ENCODE peak calls at places on chromosome 11, in four cellular contexts. H is stromal cell of bone marrow; N is activated naive CD8-positive, alpha-beta T cell treated with anti-CD3 and anti-CD28 coated beads, Interleukin-2, amount 50 U/mL, for 24 hours; W is lower leg skin. R is an unnamed sample.

GRCh38 chr11:115672999-115673411 is 168.8 kb upstream of the CADM1 start:
- DNase-seq in H (peak; percentile 64), N (no peak), W (no peak), R (peak; percentile 67)

GRCh38 chr11:69750108-69750850 is 24.9 kb downstream of the FGF4 start:
- DNase-seq in H (no peak), N (no peak), W (no peak), R (no peak)

GRCh38 chr11:61551630-61552029 is 29.2 kb downstream of the SYT7 start:
- DNase-seq in H (peak; percentile 19), N (no peak), W (no peak), R (peak; percentile 4)

GRCh38 chr11:133399855-133400625 is 132.3 kb downstream of the OPCML start:
- DNase-seq in H (no peak), N (no peak), W (no peak), R (no peak)

GRCh38 chr11:76380161-76380976 is 563 bp downstream of the THAP12 start:
- DNase-seq in H (no peak), N (peak; percentile 66), W (no peak), R (no peak)

GRCh38 chr11:64810891-64811272 is 531 bp upstream of the MEN1 start:
- DNase-seq in H (no peak), N (peak; percentile 30), W (no peak), R (no peak)

GRCh38 chr11:33984682-33985389 is 66.7 kb upstream of the CAPRIN1 start:
- DNase-seq in H (no peak), N (no peak), W (no peak), R (no peak)

GRCh38 chr11:119551726-119552510 is 128.9 kb upstream of the THY1 start:
- DNase-seq in H (no peak), N (no peak), W (no peak), R (no peak)

GRCh38 chr11:130371004-130371590 is 56.4 kb upstream of the ZBTB44 start:
- DNase-seq in H (no peak), N (no peak), W (no peak), R (no peak)

GRCh38 chr11:69531071-69531716 is 49.7 kb downstream of the LINC01488 start:
- DNase-seq in H (no peak), N (no peak), W (peak; percentile 68), R (no peak)

GRCh38 chr11:107676341-107676740 is 35.5 kb downstream of the SLN start:
- DNase-seq in H (no peak), N (no peak), W (no peak), R (no peak)

GRCh38 chr11:73367482-73368024 is 8.6 kb upstream of the RELT start:
- DNase-seq in H (no peak), N (peak; percentile 43), W (no peak), R (no peak)

GRCh38 chr11:63614136-63614664 is at the start of gene PLAAT3:
- DNase-seq in H (no peak), N (peak; percentile 44), W (peak; percentile 93), R (no peak)

GRCh38 chr11:65427691-65428577 is 5.3 kb downstream of the NEAT1 start:
- DNase-seq in H (peak; percentile 64), N (peak; percentile 52), W (peak; percentile 87), R (peak; percentile 71)

GRCh38 chr11:96228472-96228871 is 114.5 kb downstream of the MAML2 start:
- DNase-seq in H (peak; percentile 57), N (no peak), W (peak; percentile 94), R (no peak)

GRCh38 chr11:112223125-112223524 is 3.1 kb upstream of the PTS start:
- DNase-seq in H (no peak), N (no peak), W (no peak), R (no peak)

GRCh38 chr11:116263770-116264169 is 509.0 kb downstream of the BUD13 start:
- DNase-seq in H (no peak), N (no peak), W (no peak), R (no peak)

GRCh38 chr11:119901657-119902577 is 172.9 kb upstream of the NECTIN1 start:
- DNase-seq in H (no peak), N (no peak), W (no peak), R (no peak)

GRCh38 chr11:76069061-76069460 is 137.2 kb downstream of the WNT11 start:
- DNase-seq in H (no peak), N (no peak), W (no peak), R (no peak)

GRCh38 chr11:38169286-38169685 is 1571.2 kb upstream of the RAG2 start:
- DNase-seq in H (peak; percentile 54), N (no peak), W (no peak), R (no peak)

GRCh38 chr11:7668911-7669310 is 4.4 kb downstream of the CYB5R2 start:
- DNase-seq in H (no peak), N (no peak), W (no peak), R (no peak)

GRCh38 chr11:122872046-122872445 is 10.5 kb upstream of the JHY start:
- DNase-seq in H (no peak), N (no peak), W (no peak), R (no peak)

GRCh38 chr11:113138731-113139130 is 175.7 kb upstream of the TTC12 start:
- DNase-seq in H (no peak), N (no peak), W (no peak), R (no peak)

GRCh38 chr11:92892769-92893168 is 76.7 kb upstream of the MTNR1B start:
- DNase-seq in H (no peak), N (no peak), W (no peak), R (no peak)

GRCh38 chr11:62217191-62217748 is 8.8 kb downstream of the SCGB2A1 start:
- DNase-seq in H (no peak), N (no peak), W (no peak), R (no peak)

GRCh38 chr11:59135648-59136461 is 6.8 kb upstream of the FAM111A start:
- DNase-seq in H (peak; percentile 34), N (peak; percentile 92), W (peak; percentile 97), R (no peak)

GRCh38 chr11:120912504-120912903 is 111.4 kb upstream of the TBCEL start:
- DNase-seq in H (peak; percentile 33), N (no peak), W (no peak), R (peak; percentile 20)

GRCh38 chr11:75349540-75350116 is 1.8 kb downstream of the ARRB1 start:
- DNase-seq in H (no peak), N (no peak), W (no peak), R (no peak)

GRCh38 chr11:59413646-59414045 is 12.6 kb downstream of the OR5A2 start:
- DNase-seq in H (no peak), N (no peak), W (no peak), R (no peak)

GRCh38 chr11:79043726-79044125 is 397.1 kb downstream of the TENM4 start:
- DNase-seq in H (no peak), N (no peak), W (no peak), R (no peak)

GRCh38 chr11:67354314-67355022 is 1.1 kb upstream of the POLD4 start:
- DNase-seq in H (peak; percentile 97), N (peak; percentile 40), W (peak; percentile 90), R (peak; percentile 89)

GRCh38 chr11:61774441-61774840 is 18.0 kb downstream of the TMEM258 start:
- DNase-seq in H (no peak), N (no peak), W (no peak), R (no peak)

GRCh38 chr11:117410861-117411725 is 83.4 kb downstream of the CEP164 start:
- DNase-seq in H (no peak), N (no peak), W (peak; percentile 83), R (no peak)

GRCh38 chr11:59689015-59689414 is 20.2 kb upstream of the PATL1 start:
- DNase-seq in H (no peak), N (no peak), W (no peak), R (no peak)

GRCh38 chr11:8748317-8748716 is 65.7 kb downstream of the RPL27A start:
- DNase-seq in H (no peak), N (no peak), W (no peak), R (no peak)

GRCh38 chr11:12435264-12435663 is 57.9 kb downstream of the PARVA start:
- DNase-seq in H (no peak), N (no peak), W (no peak), R (no peak)

GRCh38 chr11:1776331-1776851 is 12.7 kb upstream of the CTSD start:
- DNase-seq in H (no peak), N (no peak), W (peak; percentile 52), R (no peak)

R was measured in AG09309.